ENCODE peak calls at places on chromosomes 4 and X, in ten cellular contexts. J is SK-N-DZ; M is BE2C; G is GM12865; V is effector memory CD4-positive, alpha-beta T cell; X is choroid plexus epithelial cell; S is caudate nucleus; W is GM04504; P is EL; L is stimulated activated CD4-positive, alpha-beta T cell treated with anti-CD3 and anti-CD28 coated beads, Interleukin-1b, Interleukin-23, amount 100 ng/mL, for 48 hours. A is an unnamed sample.

GRCh38 chr4:87932718-87933136 is 42.8 kb upstream of the SPP1 start:
- DNase-seq in J (no peak), M (no peak), G (no peak), V (no peak), X (no peak), S (no peak), W (no peak), P (no peak), L (no peak), A (no peak)

GRCh38 chrX:19563746-19564145 is 48.4 kb upstream of the MAP3K15 start:
- DNase-seq in J (no peak), M (no peak), G (peak), V (no peak), X (no peak), S (no peak), W (no peak), P (no peak), L (no peak), A (no peak)

GRCh38 chr4:158998624-158999023 is 104.3 kb upstream of the RAPGEF2 start:
- DNase-seq in J (no peak), M (no peak), G (no peak), V (no peak), X (no peak), S (no peak), W (peak), P (peak), L (no peak), A (no peak)

GRCh38 chr4:127479031-127479622 is 153.6 kb upstream of the INTU start:
- DNase-seq in J (peak), M (peak), G (peak), V (no peak), X (peak), S (no peak), W (peak), P (peak), L (no peak), A (no peak)

GRCh38 chr4:85291226-85291625 is 183.7 kb upstream of the ARHGAP24 start:
- DNase-seq in J (no peak), M (no peak), G (no peak), V (no peak), X (no peak), S (no peak), W (no peak), P (no peak), L (no peak), A (no peak)

GRCh38 chr4:159384619-159385018 is 281.7 kb downstream of the RAPGEF2 start:
- DNase-seq in J (no peak), M (no peak), G (no peak), V (no peak), X (peak), S (no peak), W (no peak), P (no peak), L (no peak), A (no peak)

GRCh38 chrX:2627272-2627867 is 63.7 kb upstream of the CD99 start:
- DNase-seq in J (peak), M (peak), G (peak), V (no peak), X (peak), S (no peak), W (no peak), P (peak), L (peak), A (peak)

GRCh38 chr4:183797445-183798248 is 107.5 kb upstream of the STOX2 start:
- DNase-seq in J (no peak), M (peak), G (no peak), V (no peak), X (peak), S (peak), W (no peak), P (peak), L (no peak), A (no peak)

GRCh38 chrX:15194136-15194535 is 75.7 kb downstream of the ASB9 start:
- DNase-seq in J (no peak), M (no peak), G (no peak), V (no peak), X (no peak), S (no peak), W (peak), P (no peak), L (no peak), A (no peak)

GRCh38 chrX:41001327-41001726 is 83.9 kb upstream of the USP9X start:
- DNase-seq in J (no peak), M (no peak), G (no peak), V (no peak), X (peak), S (no peak), W (no peak), P (no peak), L (no peak), A (no peak)

GRCh38 chrX:55702611-55703010 is 14.9 kb upstream of the RRAGB start:
- DNase-seq in J (no peak), M (no peak), G (no peak), V (no peak), X (no peak), S (no peak), W (no peak), P (no peak), L (no peak), A (no peak)

GRCh38 chr4:74873545-74874295 is 59.2 kb upstream of the PARM1 start:
- DNase-seq in J (no peak), M (no peak), G (peak), V (no peak), X (peak), S (no peak), W (no peak), P (no peak), L (no peak), A (no peak)

GRCh38 chr4:71783972-71784371 is at the start of gene GC:
- DNase-seq in J (no peak), M (no peak), G (no peak), V (no peak), X (no peak), S (no peak), W (no peak), P (no peak), L (no peak), A (no peak)